ENCODE peak calls at places on chromosome 12, in five cellular contexts. Y is anterior cingulate cortex; O is activated naive CD4-positive, alpha-beta T cell treated with anti-CD3 and anti-CD28 coated beads, Interleukin-2, amount 50 U/mL, for 16 hours; U is esophagus squamous epithelium; V is progenitor cell of endocrine pancreas. I is an unnamed sample.

GRCh38 chr12:51814311-51815088 is 34.0 kb downstream of the FIGNL2 start:
- DNase-seq in U (no peak), O (peak), Y (peak), V (peak), I (peak)

GRCh38 chr12:68932701-68933563 is at the start of gene CPM:
- DNase-seq in Y (peak), V (peak), U (no peak), O (peak), I (peak)

GRCh38 chr12:14771651-14772137 is 31.6 kb downstream of the WBP11 start:
- DNase-seq in U (no peak), Y (no peak), O (peak), V (no peak), I (no peak)

GRCh38 chr12:19434538-19434937 is 4.8 kb upstream of the AEBP2 start:
- DNase-seq in O (no peak), U (no peak), V (no peak), Y (no peak), I (peak)

GRCh38 chr12:130335517-130336392 is 1.9 kb upstream of the PIWIL1 start:
- DNase-seq in U (no peak), O (no peak), Y (no peak), V (peak), I (no peak)

GRCh38 chr12:85273411-85274075 is 6.5 kb upstream of the ALX1 start:
- DNase-seq in Y (no peak), O (no peak), U (no peak), V (no peak), I (no peak)

GRCh38 chr12:71128191-71128590 is 29.6 kb downstream of the TSPAN8 start:
- DNase-seq in V (no peak), Y (no peak), O (no peak), U (no peak), I (no peak)

GRCh38 chr12:132429122-132429931 is 60.6 kb upstream of the FBRSL1 start:
- DNase-seq in V (no peak), O (no peak), U (no peak), Y (no peak), I (no peak)

GRCh38 chr12:110844551-110845395 is 2.0 kb upstream of the CCDC63 start:
- DNase-seq in V (no peak), U (no peak), O (no peak), Y (no peak), I (no peak)

GRCh38 chr12:12534975-12535374 is 27.7 kb downstream of the DUSP16 start:
- DNase-seq in V (no peak), U (no peak), Y (no peak), O (no peak), I (no peak)

GRCh38 chr12:30862486-30862885 is 64.1 kb upstream of the TSPAN11 start:
- DNase-seq in Y (no peak), O (no peak), V (no peak), U (no peak), I (no peak)

GRCh38 chr12:5487971-5488955 is 56.4 kb downstream of the NTF3 start:
- DNase-seq in U (no peak), V (no peak), O (no peak), Y (no peak), I (no peak)

GRCh38 chr12:76422154-76422877 is 74.1 kb upstream of the BBS10 start:
- DNase-seq in Y (no peak), V (no peak), O (no peak), U (no peak), I (no peak)

GRCh38 chr12:13595536-13596450 is 385.6 kb downstream of the GRIN2B start:
- DNase-seq in O (no peak), Y (no peak), V (no peak), U (no peak), I (no peak)

GRCh38 chr12:66403746-66404145 is 101.5 kb downstream of the HELB start:
- DNase-seq in V (no peak), O (no peak), U (no peak), Y (no peak), I (no peak)

GRCh38 chr12:2250797-2251196 is 198.0 kb downstream of the CACNA1C start:
- DNase-seq in V (no peak), U (no peak), O (no peak), Y (no peak), I (no peak)

GRCh38 chr12:64085996-64086395 is 136.1 kb downstream of the KICS2 start:
- DNase-seq in Y (no peak), O (no peak), V (no peak), U (no peak), I (no peak)

GRCh38 chr12:23057571-23057970 is 432.6 kb downstream of the ETNK1 start:
- DNase-seq in V (no peak), U (no peak), O (no peak), Y (no peak), I (no peak)

GRCh38 chr12:124573839-124574786 is 6.7 kb upstream of the NCOR2 start:
- DNase-seq in Y (no peak), U (no peak), O (no peak), V (no peak), I (no peak)

GRCh38 chr12:114812858-114813761 is 129.1 kb upstream of the TBX3 start:
- DNase-seq in V (no peak), O (no peak), U (no peak), Y (no peak), I (no peak)

GRCh38 chr12:2797721-2798418 is 3.1 kb downstream of the FKBP4 start:
- DNase-seq in Y (no peak), O (no peak), V (no peak), U (no peak), I (no peak)

GRCh38 chr12:102748704-102749103 is 168.3 kb downstream of the PAH start:
- DNase-seq in O (no peak), V (no peak), U (no peak), Y (no peak), I (no peak)

GRCh38 chr12:117361312-117361670 is at the start of gene NOS1:
- DNase-seq in Y (no peak), V (no peak), O (no peak), U (no peak), I (no peak)

GRCh38 chr12:124804011-124804621 is 59.5 kb downstream of the SCARB1 start:
- DNase-seq in U (no peak), O (no peak), Y (no peak), V (no peak), I (no peak)

GRCh38 chr12:131260251-131260905 is 306.7 kb downstream of the ADGRD1 start:
- DNase-seq in U (no peak), O (no peak), Y (no peak), V (no peak), I (no peak)

GRCh38 chr12:91818236-91819131 is 327.2 kb downstream of the BTG1 start:
- DNase-seq in U (no peak), V (no peak), Y (no peak), O (no peak), I (no peak)

GRCh38 chr12:130916251-130916911 is 37.3 kb upstream of the ADGRD1 start:
- DNase-seq in V (peak), O (no peak), U (no peak), Y (peak), I (no peak)

GRCh38 chr12:99131761-99132199 is 486.7 kb downstream of the APAF1 start:
- DNase-seq in O (no peak), U (no peak), V (no peak), Y (peak), I (no peak)

GRCh38 chr12:51874013-51874412 is 13.9 kb upstream of the ANKRD33 start:
- DNase-seq in V (no peak), U (no peak), O (no peak), Y (no peak), I (no peak)

GRCh38 chr12:52097045-52097666 is 17.7 kb downstream of the SMIM41 start:
- DNase-seq in U (no peak), O (no peak), V (no peak), Y (no peak), I (no peak)

I was measured in type B pancreatic cell.